ENCODE peak calls at places on chromosomes 11 and 22, in five cellular contexts. X is M059J, S is NCI-H1092, G is germinal center, T is ACHN. I is an unnamed sample.

GRCh38 chr11:85599083-85599482 is 28.1 kb downstream of the DLG2 start:
- DNase-seq in T (no peak), G (no peak), X (no peak), S (no peak), I (no peak)

GRCh38 chr11:96314326-96315050 is 28.5 kb downstream of the MAML2 start:
- DNase-seq in T (peak), S (no peak), G (no peak), X (peak), I (no peak)

GRCh38 chr11:95360382-95360781 is 129.4 kb upstream of the SESN3 start:
- DNase-seq in G (no peak), S (no peak), T (no peak), X (no peak), I (no peak)

GRCh38 chr22:27875951-27876350 is 43.1 kb downstream of the PITPNB start:
- DNase-seq in T (no peak), X (no peak), G (no peak), S (no peak), I (no peak)

GRCh38 chr11:2741377-2742131 is 41.8 kb upstream of the KCNQ1OT1 start:
- DNase-seq in G (no peak), S (no peak), T (peak), X (peak), I (peak)

GRCh38 chr11:69153661-69154060 is 2.1 kb upstream of the SMIM38 start:
- DNase-seq in G (no peak), X (no peak), T (no peak), S (no peak), I (no peak)

GRCh38 chr22:37416389-37416788 is 10.9 kb downstream of the ELFN2 start:
- DNase-seq in T (no peak), G (no peak), S (no peak), X (no peak), I (no peak)

GRCh38 chr11:8225589-8226036 is 38.1 kb downstream of the LMO1 start:
- DNase-seq in S (peak), G (peak), X (peak), T (peak), I (peak)

GRCh38 chr11:128610765-128611617 is 23.6 kb upstream of the ETS1 start:
- DNase-seq in T (no peak), X (no peak), G (peak), S (no peak), I (no peak)

GRCh38 chr11:11230802-11231562 is 122.1 kb downstream of the CSNK2A3 start:
- DNase-seq in S (no peak), G (peak), T (peak), X (no peak), I (no peak)

GRCh38 chr22:31861226-31861840 is 83.0 kb upstream of the YWHAH start:
- DNase-seq in S (no peak), G (no peak), X (no peak), T (no peak), I (peak)

GRCh38 chr11:61133145-61133544 is 28.1 kb downstream of the VPS37C start:
- DNase-seq in G (no peak), X (no peak), S (no peak), T (no peak), I (no peak)

GRCh38 chr22:44540756-44541670 is 43.0 kb upstream of the RTL6 start:
- DNase-seq in S (no peak), X (no peak), T (no peak), G (no peak), I (no peak)

GRCh38 chr11:108938604-108939003 is 273.7 kb downstream of the DDX10 start:
- DNase-seq in G (no peak), X (peak), T (no peak), S (no peak), I (no peak)

GRCh38 chr11:66722745-66723651 is 6.0 kb downstream of the SPTBN2 start:
- DNase-seq in G (no peak), S (no peak), X (no peak), T (no peak), I (no peak)

GRCh38 chr11:44223261-44223660 is 86.7 kb downstream of the ALX4 start:
- DNase-seq in T (peak), X (peak), G (no peak), S (no peak), I (no peak)

GRCh38 chr22:40694409-40694808 is 15.1 kb downstream of the MCHR1 start:
- DNase-seq in G (no peak), X (no peak), T (no peak), S (no peak), I (no peak)

GRCh38 chr22:35510481-35510934 is 30.1 kb upstream of the RASD2 start:
- DNase-seq in X (peak), S (no peak), T (no peak), G (no peak), I (no peak)